ENCODE peak calls at places on chromosomes 2 and 18, in nine cellular contexts. Q is esophagus muscularis mucosa; J is suprapubic skin; F is neural progenitor cell; T is CD8-positive, alpha-beta T cell; D is astrocyte; H is fibroblast of lung; O is ascending aorta; I is WERI-Rb-1. X is an unnamed sample. For H3K9me3, the result is how much of the 10 kb centered on the place peaks cover.

GRCh38 chr2:43169987-43170732 is 56.2 kb downstream of the ZFP36L2 start:
- DNase-seq in Q (no peak), I (peak), J (no peak), D (no peak), T (peak), H (no peak), F (peak), O (no peak), X (peak)

GRCh38 chr2:169329669-169330554 is 32.4 kb downstream of the LRP2 start:
- DNase-seq in J (no peak), O (no peak), F (no peak), T (no peak), H (no peak), Q (no peak), I (no peak), D (no peak), X (no peak)

GRCh38 chr2:158796606-158797005 is 1.5 kb downstream of the DAPL1 start:
- DNase-seq in Q (no peak), O (no peak), I (no peak), J (no peak), F (no peak), D (no peak), H (no peak), T (no peak), X (no peak)

GRCh38 chr2:135635212-135635835 is 104.0 kb downstream of the R3HDM1 start:
- DNase-seq in D (no peak), O (no peak), J (no peak), I (no peak), H (no peak), F (no peak), T (no peak), Q (no peak), X (no peak)

GRCh38 chr2:241324775-241325174 is 9.1 kb downstream of the SEPTIN2 start:
- DNase-seq in F (no peak), T (no peak), J (no peak), H (no peak), O (no peak), Q (no peak), I (no peak), D (no peak), X (no peak)

GRCh38 chr2:132623096-132623839 is 46.7 kb downstream of the LYPD1 start:
- DNase-seq in O (no peak), D (peak), F (no peak), H (peak), J (no peak), I (no peak), T (no peak), Q (no peak), X (no peak)

GRCh38 chr2:159201321-159202063 is 85.0 kb downstream of the WDSUB1 start:
- DNase-seq in H (peak), Q (no peak), I (no peak), F (no peak), J (no peak), D (no peak), T (peak), O (no peak), X (no peak)

GRCh38 chr18:47898696-47899095 is 31.8 kb downstream of the SMAD2 start:
- DNase-seq in F (no peak), J (no peak), H (no peak), O (no peak), Q (no peak), D (no peak), I (no peak), T (no peak), X (no peak)

GRCh38 chr18:2889761-2890192 is 43.0 kb downstream of the EMILIN2 start:
- DNase-seq in I (no peak), D (peak), O (no peak), T (no peak), H (peak), Q (no peak), F (no peak), J (no peak), X (no peak)

GRCh38 chr2:216473187-216473586 is 25.5 kb upstream of the RPL37A start:
- DNase-seq in D (no peak), O (no peak), J (no peak), Q (no peak), T (no peak), H (no peak), F (no peak), I (no peak), X (no peak)

GRCh38 chr2:24793752-24794477 is 690 bp downstream of the CENPO start:
- DNase-seq in T (no peak), F (peak), D (peak), H (peak), O (no peak), J (no peak), Q (no peak), I (peak), X (no peak)

GRCh38 chr2:48568551-48568950 is 38.6 kb downstream of the STON1 start:
- DNase-seq in J (no peak), T (no peak), H (no peak), F (no peak), O (no peak), D (no peak), I (no peak), Q (no peak), X (no peak)

GRCh38 chr2:134193774-134194173 is 60.1 kb upstream of the MGAT5 start:
- DNase-seq in I (no peak), J (no peak), T (no peak), Q (no peak), D (no peak), H (no peak), O (no peak), F (no peak), X (no peak)

GRCh38 chr2:28567076-28567471 is 71.2 kb downstream of the PLB1 start:
- DNase-seq in I (peak), J (no peak), D (no peak), O (no peak), Q (no peak), T (peak), F (peak), H (no peak), X (no peak)

GRCh38 chr18:13572148-13572547 is 154.2 kb downstream of the FAM210A start:
- DNase-seq in H (no peak), Q (no peak), I (no peak), J (no peak), D (no peak), F (no peak), T (no peak), O (no peak), X (no peak)

GRCh38 chr18:22320736-22321135 is 97.0 kb downstream of the CTAGE1 start:
- DNase-seq in Q (no peak), O (no peak), D (no peak), F (no peak), H (no peak), I (no peak), T (no peak), J (no peak), X (no peak)

GRCh38 chr18:22325396-22325795 is 92.3 kb downstream of the CTAGE1 start:
- DNase-seq in Q (no peak), O (no peak), H (no peak), J (no peak), F (no peak), T (no peak), D (no peak), I (no peak), X (no peak)

GRCh38 chr18:22320155-22320554 is 97.6 kb downstream of the CTAGE1 start:
- DNase-seq in O (no peak), H (no peak), F (peak), I (no peak), D (no peak), Q (no peak), J (no peak), T (no peak), X (no peak)

GRCh38 chr18:22322251-22322691 is 95.4 kb downstream of the CTAGE1 start:
- DNase-seq in J (no peak), O (no peak), I (no peak), D (no peak), T (no peak), H (no peak), F (no peak), Q (no peak), X (no peak)

GRCh38 chr18:22324191-22325131 is 93.3 kb downstream of the CTAGE1 start:
- DNase-seq in J (no peak), D (peak), I (no peak), F (peak), T (no peak), Q (no peak), H (peak), O (no peak), X (peak)
- TF ChIP-seq CTCF in J (no peak), D (no peak), I (no peak), F (peak), T (no peak), Q (no peak), H (peak), O (no peak), X (peak)

GRCh38 chr2:121562269-121563176 is 31.8 kb downstream of the RNU4ATAC start:
- DNase-seq in J (no peak), I (no peak), T (no peak), H (no peak), O (no peak), Q (peak), D (no peak), F (no peak), X (no peak)

GRCh38 chr2:121567452-121567851 is 36.8 kb downstream of the RNU4ATAC start:
- DNase-seq in F (no peak), I (no peak), Q (no peak), J (no peak), D (no peak), O (no peak), H (peak), T (no peak), X (no peak)

GRCh38 chr2:121567957-121568409 is 37.3 kb downstream of the RNU4ATAC start:
- DNase-seq in F (no peak), H (peak), O (no peak), Q (no peak), D (peak), J (no peak), T (no peak), I (no peak), X (no peak)

GRCh38 chr2:121565389-121566250 is 34.9 kb downstream of the RNU4ATAC start:
- DNase-seq in O (no peak), H (no peak), T (no peak), D (no peak), I (peak), F (no peak), Q (no peak), J (no peak), X (no peak)

DNA sequence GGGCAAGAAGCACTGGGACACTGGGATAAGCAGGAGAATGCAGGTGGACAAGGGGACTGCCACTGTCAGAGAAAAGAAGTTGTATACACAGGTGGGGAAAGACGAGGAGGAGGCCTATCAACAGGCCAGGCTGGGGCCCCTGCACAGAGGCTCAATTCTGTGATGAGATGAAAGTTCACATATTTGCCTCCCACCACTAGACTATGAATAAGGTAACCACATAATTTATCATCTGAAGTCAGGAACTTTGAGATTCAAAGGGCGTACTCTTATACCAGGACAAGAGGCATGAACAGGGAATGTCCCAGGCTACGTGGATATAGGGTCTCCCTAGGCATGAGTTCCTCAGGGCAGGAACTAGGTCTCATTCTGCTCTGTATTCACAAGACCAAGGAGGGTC is 34.2 kb downstream of the RNU4ATAC start:
- DNase-seq in J (no peak), F (no peak), O (no peak), I (no peak), D (peak), H (peak), Q (no peak), T (no peak), X (no peak)
- H3K4me3 ChIP-seq in J (no peak), F (no peak), O (no peak), I (no peak), D (no peak), H (no peak), Q (no peak), T (no peak), X (no peak)

GRCh38 chr2:2875296-2875695 is 502.3 kb downstream of the EIPR1 start:
- DNase-seq in F (no peak), D (no peak), H (no peak), J (no peak), T (no peak), I (no peak), O (no peak), Q (no peak), X (peak)
- H3K9me3 ChIP-seq in F (under half), D (under half), H (under half), J (under half), T (under half), I (under half), O (under half), Q (under half), X (under half)

DNA sequence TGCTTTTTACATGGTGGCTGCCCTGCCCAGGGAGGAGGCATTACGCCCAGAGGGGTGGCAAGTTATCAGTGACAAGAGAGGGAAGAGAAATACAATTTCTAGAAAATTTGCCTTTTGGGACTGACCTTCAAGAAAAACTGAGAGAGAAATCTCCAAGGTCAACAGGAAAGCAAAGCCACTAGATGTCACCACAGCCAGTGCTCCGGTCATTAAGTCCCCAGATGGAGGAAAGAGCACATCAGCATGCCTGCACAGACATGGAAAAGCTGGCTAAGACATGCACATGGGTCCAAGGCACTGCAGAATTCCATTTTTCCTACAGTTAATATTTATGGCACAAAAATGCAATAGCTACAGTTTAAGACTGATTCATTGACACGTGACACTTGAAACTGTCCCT is 21.0 kb downstream of the FHL2 start:
- DNase-seq in Q (no peak), F (no peak), H (no peak), O (no peak), J (no peak), I (no peak), D (no peak), T (no peak), X (no peak)
- TF ChIP-seq CTCF in Q (no peak), F (peak), H (no peak), O (no peak), J (no peak), I (peak), D (no peak), T (no peak), X (peak)